ENCODE peak calls at places on chromosomes 16 and 17, in six cellular contexts. U is fibroblast of mammary gland, M is small intestine, X is non-pigmented ciliary epithelial cell, B is midbrain, J is colonic mucosa. Z is an unnamed sample.

GRCh38 chr17:19006698-19007097 is 2.1 kb upstream of the FAM83G start:
- DNase-seq in U (no peak), X (no peak), J (no peak), M (no peak), B (no peak), Z (no peak)

GRCh38 chr17:45353047-45353446 is 36.2 kb upstream of the MAP3K14 start:
- DNase-seq in X (no peak), B (no peak), J (no peak), M (no peak), U (no peak), Z (no peak)

GRCh38 chr17:78716814-78717393 is 65.2 kb downstream of the CYTH1 start:
- DNase-seq in X (no peak), B (peak), U (peak), M (peak), J (peak), Z (no peak)

GRCh38 chr17:49108318-49108717 is 24.3 kb upstream of the B4GALNT2 start:
- DNase-seq in J (no peak), M (no peak), B (peak), X (peak), U (peak), Z (no peak)

GRCh38 chr17:72373910-72374741 is 253.3 kb downstream of the SOX9 start:
- DNase-seq in U (peak), B (no peak), X (no peak), J (no peak), M (no peak), Z (no peak)

GRCh38 chr17:29650407-29650806 is 27.7 kb upstream of the CORO6 start:
- DNase-seq in J (no peak), X (no peak), B (no peak), U (no peak), M (no peak), Z (no peak)

GRCh38 chr16:56801762-56802161 is 63.2 kb upstream of the SLC12A3 start:
- DNase-seq in U (no peak), M (no peak), J (no peak), B (no peak), X (no peak), Z (no peak)

GRCh38 chr16:11624205-11624604 is 37.5 kb upstream of the LITAF start:
- DNase-seq in J (no peak), U (no peak), X (no peak), M (no peak), B (no peak), Z (no peak)

GRCh38 chr17:47731396-47731795 is 1.6 kb upstream of the TBX21 start:
- DNase-seq in U (no peak), J (no peak), M (no peak), B (no peak), X (no peak), Z (no peak)

GRCh38 chr17:34757611-34758010 is 178.2 kb downstream of the TMEM132E start:
- DNase-seq in U (no peak), M (no peak), B (no peak), X (no peak), J (no peak), Z (no peak)

GRCh38 chr17:75094871-75095399 is 7.2 kb downstream of the SLC16A5 start:
- DNase-seq in J (peak), X (no peak), U (no peak), B (no peak), M (no peak), Z (no peak)

GRCh38 chr17:66540131-66540781 is 237.8 kb downstream of the PRKCA start:
- DNase-seq in X (no peak), J (no peak), B (peak), M (no peak), U (peak), Z (peak)

GRCh38 chr17:8080208-8080798 is 7.2 kb downstream of the ALOX12B start:
- DNase-seq in X (no peak), M (no peak), U (no peak), B (no peak), J (no peak), Z (no peak)

GRCh38 chr17:64615025-64615677 is 47.0 kb downstream of the SMURF2 start:
- DNase-seq in B (no peak), X (peak), J (no peak), M (no peak), U (peak), Z (no peak)

GRCh38 chr17:36943250-36944220 is 5.2 kb upstream of the AATF start:
- DNase-seq in M (no peak), B (no peak), U (no peak), J (no peak), X (no peak), Z (no peak)

GRCh38 chr16:74888888-74889287 is 96.0 kb downstream of the WDR59 start:
- DNase-seq in M (no peak), B (no peak), U (no peak), J (no peak), X (no peak), Z (no peak)

GRCh38 chr17:1939979-1940809 is 84.9 kb downstream of the RTN4RL1 start:
- DNase-seq in B (no peak), J (peak), M (no peak), X (no peak), U (no peak), Z (no peak)

GRCh38 chr16:89119661-89120141 is 26.0 kb downstream of the ACSF3 start:
- DNase-seq in M (no peak), X (no peak), B (no peak), J (no peak), U (no peak), Z (no peak)

GRCh38 chr16:24610421-24610765 is 71.0 kb downstream of the RBBP6 start:
- DNase-seq in X (no peak), M (no peak), J (no peak), U (peak), B (peak), Z (no peak)

GRCh38 chr17:83200231-83200699 is 120.9 kb downstream of the METRNL start:
- DNase-seq in J (no peak), U (peak), M (peak), B (no peak), X (no peak), Z (no peak)

GRCh38 chr17:82668631-82669099 is 20.4 kb upstream of the WDR45B start:
- DNase-seq in M (peak), B (peak), X (no peak), J (peak), U (peak), Z (peak)

Z was measured in HepG2.